ENCODE peak calls at places on chromosomes 6 and 20, in seven cellular contexts. J is HFF-Myc, D is AG09309, L is tibial nerve, X is OCI-LY7, O is heart right ventricle, Y is astrocyte of the spinal cord. U is an unnamed sample.

GRCh38 chr6:106688177-106688951 is 59.0 kb downstream of the QRSL1 start:
- DNase-seq in J (no peak), D (no peak), L (no peak), X (peak), O (no peak), Y (no peak), U (no peak)

GRCh38 chr20:22583773-22584629 is at the start of gene FOXA2:
- DNase-seq in J (no peak), D (no peak), L (no peak), X (no peak), O (no peak), Y (peak), U (no peak)

GRCh38 chr6:109139109-109139508 is 43.8 kb downstream of the CEP57L1 start:
- DNase-seq in J (no peak), D (peak), L (no peak), X (no peak), O (no peak), Y (peak), U (no peak)

GRCh38 chr6:54698974-54699373 is 147.6 kb upstream of the FAM83B start:
- DNase-seq in J (no peak), D (no peak), L (no peak), X (no peak), O (no peak), Y (no peak), U (no peak)

GRCh38 chr6:99013661-99014458 is 66.1 kb upstream of the FBXL4 start:
- DNase-seq in J (no peak), D (no peak), L (no peak), X (no peak), O (no peak), Y (peak), U (no peak)

GRCh38 chr6:111427341-111428116 is 55.5 kb downstream of the REV3L start:
- DNase-seq in J (peak), D (peak), L (no peak), X (peak), O (no peak), Y (peak), U (no peak)

GRCh38 chr20:63448050-63448449 is 24.4 kb downstream of the KCNQ2 start:
- DNase-seq in J (no peak), D (no peak), L (no peak), X (no peak), O (no peak), Y (no peak), U (no peak)

GRCh38 chr20:44690781-44691423 is 24.3 kb upstream of the CCN5 start:
- DNase-seq in J (no peak), D (no peak), L (no peak), X (no peak), O (no peak), Y (no peak), U (no peak)

GRCh38 chr20:32484221-32485125 is 100.7 kb downstream of the NOL4L start:
- DNase-seq in J (no peak), D (no peak), L (no peak), X (peak), O (no peak), Y (no peak), U (peak)

GRCh38 chr6:151051164-151051563 is 185.7 kb downstream of the MTHFD1L start:
- DNase-seq in J (no peak), D (no peak), L (no peak), X (no peak), O (no peak), Y (no peak), U (no peak)

GRCh38 chr6:2182251-2182650 is 63.2 kb downstream of the GMDS start:
- DNase-seq in J (no peak), D (no peak), L (no peak), X (no peak), O (no peak), Y (no peak), U (no peak)

GRCh38 chr20:5197847-5198650 is 71.2 kb downstream of the CDS2 start:
- DNase-seq in J (no peak), D (no peak), L (no peak), X (no peak), O (no peak), Y (no peak), U (no peak)

GRCh38 chr20:40370800-40371199 is 318.2 kb downstream of the MAFB start:
- DNase-seq in J (no peak), D (no peak), L (no peak), X (no peak), O (no peak), Y (no peak), U (no peak)

GRCh38 chr6:95802978-95803377 is 212.8 kb upstream of the FUT9 start:
- DNase-seq in J (no peak), D (no peak), L (no peak), X (no peak), O (no peak), Y (no peak), U (no peak)

GRCh38 chr6:5695260-5696245 is 311.2 kb downstream of the NRN1 start:
- DNase-seq in J (peak), D (peak), L (no peak), X (peak), O (no peak), Y (peak), U (no peak)

GRCh38 chr20:62590301-62591121 is 51.8 kb upstream of the SLCO4A1 start:
- DNase-seq in J (no peak), D (no peak), L (no peak), X (no peak), O (no peak), Y (peak), U (no peak)

GRCh38 chr6:25112207-25112874 is 166.8 kb upstream of the CARMIL1 start:
- DNase-seq in J (no peak), D (no peak), L (no peak), X (no peak), O (no peak), Y (no peak), U (no peak)

GRCh38 chr20:59105581-59105980 is 58.0 kb upstream of the ZNF831 start:
- DNase-seq in J (no peak), D (no peak), L (no peak), X (no peak), O (no peak), Y (no peak), U (no peak)

GRCh38 chr6:139483082-139483481 is 108.6 kb upstream of the CITED2 start:
- DNase-seq in J (no peak), D (no peak), L (no peak), X (no peak), O (no peak), Y (no peak), U (no peak)

GRCh38 chr6:25645916-25646315 is 6.1 kb upstream of the SCGN start:
- DNase-seq in J (no peak), D (no peak), L (no peak), X (no peak), O (no peak), Y (no peak), U (no peak)

GRCh38 chr6:54617730-54618129 is 228.8 kb upstream of the FAM83B start:
- DNase-seq in J (peak), D (peak), L (no peak), X (no peak), O (no peak), Y (peak), U (no peak)

GRCh38 chr20:33995053-33995816 is 1.5 kb downstream of the RALY start:
- DNase-seq in J (no peak), D (no peak), L (peak), X (peak), O (no peak), Y (peak), U (no peak)

GRCh38 chr6:87152528-87152950 is 2.8 kb upstream of the ZNF292 start:
- DNase-seq in J (peak), D (no peak), L (peak), X (no peak), O (no peak), Y (no peak), U (no peak)

GRCh38 chr20:61886721-61887658 is 178.7 kb downstream of the TAF4 start:
- DNase-seq in J (no peak), D (no peak), L (peak), X (peak), O (peak), Y (peak), U (peak)

GRCh38 chr6:15109338-15110090 is 136.4 kb upstream of the JARID2 start:
- DNase-seq in J (no peak), D (no peak), L (no peak), X (no peak), O (no peak), Y (no peak), U (no peak)

GRCh38 chr6:104017410-104018381 is 842.0 kb downstream of the HACE1 start:
- DNase-seq in J (no peak), D (no peak), L (no peak), X (no peak), O (no peak), Y (no peak), U (peak)

GRCh38 chr6:33822575-33823395 is 19.0 kb upstream of the MLN start:
- DNase-seq in J (no peak), D (no peak), L (no peak), X (peak), O (no peak), Y (no peak), U (peak)

GRCh38 chr6:151699719-151700118 is 107.8 kb upstream of the ESR1 start:
- DNase-seq in J (no peak), D (no peak), L (no peak), X (no peak), O (no peak), Y (no peak), U (no peak)

GRCh38 chr6:113347420-113347819 is 509.7 kb upstream of the MARCKS start:
- DNase-seq in J (no peak), D (no peak), L (no peak), X (no peak), O (no peak), Y (peak), U (no peak)

GRCh38 chr6:14804444-14805210 is 441.2 kb upstream of the JARID2 start:
- DNase-seq in J (no peak), D (no peak), L (peak), X (no peak), O (peak), Y (peak), U (no peak)

GRCh38 chr20:858011-858410 is 24.5 kb downstream of the FAM110A start:
- DNase-seq in J (no peak), D (no peak), L (no peak), X (no peak), O (no peak), Y (no peak), U (peak)

GRCh38 chr20:44646641-44647274 is 4.7 kb downstream of the ADA start:
- DNase-seq in J (peak), D (no peak), L (no peak), X (peak), O (no peak), Y (peak), U (no peak)

GRCh38 chr6:52937908-52938307 is 28.4 kb upstream of the GSTA3 start:
- DNase-seq in J (no peak), D (no peak), L (no peak), X (no peak), O (no peak), Y (peak), U (no peak)

GRCh38 chr6:28841290-28841689 is 82.5 kb downstream of the TRIM27 start:
- DNase-seq in J (no peak), D (no peak), L (no peak), X (peak), O (no peak), Y (no peak), U (no peak)
- TF ChIP-seq CTCF in J (no peak), D (no peak), L (no peak), X (peak), O (no peak), Y (no peak), U (no peak)

GRCh38 chr6:74415056-74415455 is 719.1 kb downstream of the CD109 start:
- DNase-seq in J (no peak), D (peak), L (no peak), X (no peak), O (no peak), Y (no peak), U (no peak)

GRCh38 chr6:74410630-74411029 is 714.6 kb downstream of the CD109 start:
- DNase-seq in J (peak), D (peak), L (no peak), X (no peak), O (no peak), Y (peak), U (no peak)

GRCh38 chr6:74408844-74409243 is 712.8 kb downstream of the CD109 start:
- DNase-seq in J (no peak), D (no peak), L (no peak), X (no peak), O (no peak), Y (no peak), U (no peak)

GRCh38 chr6:74404366-74404765 is 708.4 kb downstream of the CD109 start:
- DNase-seq in J (no peak), D (no peak), L (no peak), X (no peak), O (no peak), Y (no peak), U (no peak)

GRCh38 chr6:74409447-74409846 is 713.4 kb downstream of the CD109 start:
- DNase-seq in J (peak), D (peak), L (peak), X (no peak), O (no peak), Y (peak), U (no peak)
- TF ChIP-seq CTCF in J (peak), D (peak), L (peak), X (no peak), O (peak), Y (peak), U (peak)

GRCh38 chr20:24784607-24785006 is 164.5 kb upstream of the CST7 start:
- DNase-seq in J (no peak), D (no peak), L (no peak), X (peak), O (no peak), Y (no peak), U (no peak)

GRCh38 chr20:24785141-24785924 is 163.7 kb upstream of the CST7 start:
- DNase-seq in J (no peak), D (peak), L (no peak), X (no peak), O (no peak), Y (peak), U (peak)

GRCh38 chr20:24782221-24782620 is 166.8 kb upstream of the CST7 start:
- DNase-seq in J (no peak), D (no peak), L (no peak), X (no peak), O (no peak), Y (no peak), U (peak)

GRCh38 chr20:24782801-24783630 is 166.1 kb upstream of the CST7 start:
- DNase-seq in J (no peak), D (no peak), L (no peak), X (no peak), O (no peak), Y (peak), U (peak)

DNA sequence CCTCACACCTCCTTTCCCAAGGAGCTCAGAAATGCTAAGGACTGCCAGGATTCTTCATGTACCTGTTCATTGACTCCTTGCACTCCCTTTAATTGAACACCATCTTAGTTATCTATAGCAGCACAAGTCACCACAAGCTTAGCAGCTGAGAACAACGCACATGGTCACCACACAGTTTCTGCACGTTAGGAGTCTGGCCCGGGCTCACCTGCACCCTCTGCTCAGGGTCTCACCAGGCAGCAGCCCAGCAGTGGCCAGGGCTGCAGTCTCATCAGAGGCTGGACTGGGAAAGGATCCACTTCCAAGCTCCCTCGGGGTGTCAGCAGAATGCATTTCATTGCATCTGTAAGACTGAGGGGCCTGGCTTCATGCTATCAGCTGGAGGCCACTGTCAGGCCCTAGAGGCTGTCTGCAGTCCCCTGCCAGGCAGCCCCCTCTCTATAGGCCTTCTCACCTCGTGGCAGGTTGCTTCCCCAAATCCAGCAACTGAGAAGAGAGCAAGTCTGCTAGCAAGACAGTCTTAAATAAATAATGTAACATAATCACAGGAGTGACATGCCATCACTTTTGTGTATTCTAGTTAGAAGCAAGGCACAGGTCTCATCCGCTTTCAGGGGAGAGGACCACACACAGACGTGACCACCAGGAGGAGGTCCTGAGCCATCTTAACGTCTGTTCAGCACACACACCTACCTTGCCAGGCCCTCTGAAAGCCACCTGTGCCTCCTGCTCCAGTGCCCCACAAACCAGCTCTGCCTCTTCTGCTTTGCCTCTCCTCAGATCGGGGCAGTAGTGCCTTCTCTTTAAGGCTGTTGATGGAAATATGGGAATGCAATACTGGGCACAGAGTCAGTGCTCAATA is 165.2 kb upstream of the CST7 start:
- DNase-seq in J (no peak), D (no peak), L (no peak), X (peak), O (no peak), Y (no peak), U (peak)
- TF ChIP-seq CTCF in J (no peak), D (no peak), L (no peak), X (peak), O (no peak), Y (peak), U (no peak)

DNA sequence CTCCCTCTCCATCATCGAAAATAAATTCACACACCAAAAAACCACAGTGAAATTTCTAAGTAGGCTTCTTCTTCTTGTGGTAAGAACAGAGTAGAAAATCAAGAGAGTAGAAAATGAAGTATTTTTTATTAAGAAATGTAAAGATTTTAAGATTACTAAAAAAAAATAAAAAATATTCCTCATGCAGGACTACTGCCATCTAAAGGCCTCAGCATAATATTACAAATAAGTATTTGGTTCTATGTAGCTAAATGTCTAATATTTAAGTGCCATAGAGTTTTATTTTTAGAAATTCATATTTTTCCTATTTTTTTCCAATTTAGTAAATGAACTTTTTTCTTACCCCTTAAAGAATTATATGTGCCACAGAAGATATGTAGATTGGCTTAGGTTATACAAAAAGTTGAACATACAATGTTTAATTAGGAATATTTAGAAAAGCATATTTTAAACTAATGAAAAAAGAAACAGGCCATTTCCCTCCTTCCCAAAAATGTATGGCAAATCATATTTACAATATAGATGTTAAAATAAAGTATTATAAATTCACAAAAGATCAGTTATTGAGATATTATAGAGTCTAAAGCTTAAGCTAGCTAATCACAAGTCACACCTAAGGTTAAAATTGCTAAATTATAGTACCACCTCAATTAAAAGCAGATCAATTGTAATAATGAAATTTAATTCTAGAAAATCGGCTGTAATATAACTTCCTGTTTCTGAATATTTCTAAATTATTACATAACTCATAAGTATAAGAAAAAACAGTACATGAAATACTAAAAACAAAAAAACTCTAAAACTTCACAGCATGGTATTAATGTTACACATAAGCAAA is 3.5 kb upstream of the NT5DC1 start:
- DNase-seq in J (no peak), D (no peak), L (no peak), X (peak), O (no peak), Y (peak), U (no peak)
- TF ChIP-seq CTCF in J (peak), D (peak), L (no peak), X (peak), O (peak), Y (peak), U (peak)

GRCh38 chr20:25220021-25220730 is 24.7 kb downstream of the ENTPD6 start:
- DNase-seq in J (no peak), D (no peak), L (peak), X (peak), O (no peak), Y (peak), U (no peak)
- TF ChIP-seq CTCF in J (peak), D (peak), L (no peak), X (peak), O (peak), Y (no peak), U (peak)

GRCh38 chr6:36245572-36246031 is 24.3 kb upstream of the PNPLA1 start:
- DNase-seq in J (no peak), D (no peak), L (no peak), X (peak), O (no peak), Y (no peak), U (no peak)
- TF ChIP-seq CTCF in J (peak), D (no peak), L (no peak), X (peak), O (no peak), Y (no peak), U (no peak)

GRCh38 chr6:159832941-159833340 is 32.9 kb downstream of the PNLDC1 start:
- DNase-seq in J (no peak), D (no peak), L (no peak), X (peak), O (no peak), Y (no peak), U (no peak)

GRCh38 chr6:159831373-159831679 is 31.2 kb downstream of the PNLDC1 start:
- DNase-seq in J (no peak), D (no peak), L (no peak), X (no peak), O (no peak), Y (no peak), U (no peak)

GRCh38 chr6:159833997-159834601 is 34.0 kb downstream of the PNLDC1 start:
- DNase-seq in J (no peak), D (no peak), L (no peak), X (peak), O (no peak), Y (no peak), U (no peak)

GRCh38 chr6:159830481-159831372 is 30.7 kb downstream of the PNLDC1 start:
- DNase-seq in J (no peak), D (no peak), L (no peak), X (no peak), O (no peak), Y (no peak), U (no peak)

GRCh38 chr6:159833556-159833955 is 33.5 kb downstream of the PNLDC1 start:
- DNase-seq in J (peak), D (peak), L (no peak), X (no peak), O (no peak), Y (no peak), U (no peak)
- TF ChIP-seq CTCF in J (no peak), D (peak), L (no peak), X (no peak), O (no peak), Y (no peak), U (no peak)

DNA sequence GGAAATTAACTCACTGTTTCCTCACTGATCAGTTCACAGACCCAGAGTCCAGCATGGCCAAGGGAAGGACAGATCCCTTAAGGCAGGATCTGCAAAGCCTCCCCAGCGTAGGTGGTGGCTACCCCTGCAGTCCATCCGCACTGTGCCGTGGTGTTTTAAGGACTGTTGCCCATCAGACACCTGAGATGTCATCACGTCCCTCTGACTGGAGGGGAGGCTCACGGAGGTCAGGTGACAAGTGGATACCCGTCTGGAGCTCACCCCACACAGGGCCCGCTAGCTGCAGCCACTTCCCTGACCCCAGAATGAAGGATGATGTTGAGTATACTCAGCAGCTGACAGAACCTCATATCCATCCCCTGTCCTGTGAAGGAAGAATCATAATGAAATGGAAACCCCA is 161.8 kb upstream of the GGTLC1 start:
- DNase-seq in J (no peak), D (no peak), L (no peak), X (no peak), O (no peak), Y (no peak), U (no peak)
- TF ChIP-seq CTCF in J (no peak), D (no peak), L (no peak), X (no peak), O (no peak), Y (no peak), U (no peak)

U was measured in chondrocyte.